ENCODE peak calls at places on chromosomes 4 and X, in four cellular contexts. One of them, this sample, is unnamed.

GRCh38 chr4:1727117-1728031 is 6.1 kb downstream of the TACC3 start:
- DNase-seq in cardiac fibroblast: peak; percentile 79
- DNase-seq in activated T-helper 1 cell treated with anti-CD3 and anti-CD28 coated beads, Interleukin-2, amount 50 U/mL, for 16 hours: no peak
- DNase-seq in GM13976: no peak
- DNase-seq in this sample: no peak

GRCh38 chrX:97842468-97843199 is 958.9 kb downstream of the RPA4 start:
- DNase-seq in GM13976: peak; percentile 5
- DNase-seq in cardiac fibroblast: no peak
- DNase-seq in activated T-helper 1 cell treated with anti-CD3 and anti-CD28 coated beads, Interleukin-2, amount 50 U/mL, for 16 hours: no peak
- DNase-seq in this sample: no peak

GRCh38 chr4:170242471-170242870 is 152.7 kb upstream of the AADAT start:
- DNase-seq in GM13976: no peak
- DNase-seq in cardiac fibroblast: no peak
- DNase-seq in activated T-helper 1 cell treated with anti-CD3 and anti-CD28 coated beads, Interleukin-2, amount 50 U/mL, for 16 hours: no peak
- DNase-seq in this sample: no peak

GRCh38 chr4:183099537-183100297 is 660 bp downstream of the WWC2 start:
- DNase-seq in activated T-helper 1 cell treated with anti-CD3 and anti-CD28 coated beads, Interleukin-2, amount 50 U/mL, for 16 hours: no peak
- DNase-seq in GM13976: peak; percentile 31
- DNase-seq in cardiac fibroblast: no peak
- DNase-seq in this sample: no peak

GRCh38 chrX:117707948-117708743 is 408.5 kb downstream of the KLHL13 start:
- DNase-seq in cardiac fibroblast: no peak
- DNase-seq in activated T-helper 1 cell treated with anti-CD3 and anti-CD28 coated beads, Interleukin-2, amount 50 U/mL, for 16 hours: no peak
- DNase-seq in GM13976: no peak
- DNase-seq in this sample: no peak

GRCh38 chr4:30717208-30718020 is 2.8 kb upstream of the PCDH7 start:
- DNase-seq in activated T-helper 1 cell treated with anti-CD3 and anti-CD28 coated beads, Interleukin-2, amount 50 U/mL, for 16 hours: no peak
- DNase-seq in cardiac fibroblast: peak; percentile 72
- DNase-seq in GM13976: peak; percentile 55
- DNase-seq in this sample: no peak

GRCh38 chr4:2047781-2048581 is 11.1 kb upstream of the NAT8L start:
- DNase-seq in cardiac fibroblast: no peak
- DNase-seq in GM13976: no peak
- DNase-seq in activated T-helper 1 cell treated with anti-CD3 and anti-CD28 coated beads, Interleukin-2, amount 50 U/mL, for 16 hours: no peak
- DNase-seq in this sample: no peak

GRCh38 chr4:107931775-107932321 is 499 bp downstream of the CYP2U1 start:
- DNase-seq in activated T-helper 1 cell treated with anti-CD3 and anti-CD28 coated beads, Interleukin-2, amount 50 U/mL, for 16 hours: peak; percentile 8
- DNase-seq in GM13976: no peak
- DNase-seq in cardiac fibroblast: no peak
- DNase-seq in this sample: no peak

GRCh38 chr4:6032249-6033244 is 14.3 kb upstream of the C4orf50 start:
- DNase-seq in GM13976: no peak
- DNase-seq in activated T-helper 1 cell treated with anti-CD3 and anti-CD28 coated beads, Interleukin-2, amount 50 U/mL, for 16 hours: no peak
- DNase-seq in cardiac fibroblast: no peak
- DNase-seq in this sample: no peak

GRCh38 chr4:129358571-129358970 is 262.6 kb downstream of the C4orf33 start:
- DNase-seq in cardiac fibroblast: peak; percentile 68
- DNase-seq in GM13976: no peak
- DNase-seq in activated T-helper 1 cell treated with anti-CD3 and anti-CD28 coated beads, Interleukin-2, amount 50 U/mL, for 16 hours: no peak
- DNase-seq in this sample: no peak

GRCh38 chrX:40130207-40130606 is 32.4 kb upstream of the BCOR start:
- DNase-seq in activated T-helper 1 cell treated with anti-CD3 and anti-CD28 coated beads, Interleukin-2, amount 50 U/mL, for 16 hours: no peak
- DNase-seq in GM13976: no peak
- DNase-seq in cardiac fibroblast: peak; percentile 68
- DNase-seq in this sample: no peak

GRCh38 chr4:21697583-21697982 is 251.0 kb downstream of the KCNIP4 start:
- DNase-seq in GM13976: no peak
- DNase-seq in cardiac fibroblast: no peak
- DNase-seq in activated T-helper 1 cell treated with anti-CD3 and anti-CD28 coated beads, Interleukin-2, amount 50 U/mL, for 16 hours: no peak
- DNase-seq in this sample: no peak

GRCh38 chr4:3641501-3641900 is 109.3 kb upstream of the LRPAP1 start:
- DNase-seq in cardiac fibroblast: no peak
- DNase-seq in GM13976: no peak
- DNase-seq in activated T-helper 1 cell treated with anti-CD3 and anti-CD28 coated beads, Interleukin-2, amount 50 U/mL, for 16 hours: no peak
- DNase-seq in this sample: no peak

GRCh38 chr4:82482387-82482786 is 52.0 kb downstream of the ENOPH1 start:
- DNase-seq in cardiac fibroblast: no peak
- DNase-seq in activated T-helper 1 cell treated with anti-CD3 and anti-CD28 coated beads, Interleukin-2, amount 50 U/mL, for 16 hours: no peak
- DNase-seq in GM13976: no peak
- DNase-seq in this sample: no peak

GRCh38 chr4:75653845-75654503 is 19.2 kb downstream of the G3BP2 start:
- DNase-seq in GM13976: no peak
- DNase-seq in cardiac fibroblast: peak; percentile 64
- DNase-seq in activated T-helper 1 cell treated with anti-CD3 and anti-CD28 coated beads, Interleukin-2, amount 50 U/mL, for 16 hours: no peak
- DNase-seq in this sample: no peak

GRCh38 chr4:7769308-7769841 is 170.3 kb downstream of the AFAP1 start:
- DNase-seq in GM13976: no peak
- DNase-seq in activated T-helper 1 cell treated with anti-CD3 and anti-CD28 coated beads, Interleukin-2, amount 50 U/mL, for 16 hours: no peak
- DNase-seq in cardiac fibroblast: no peak
- DNase-seq in this sample: no peak

GRCh38 chr4:66604192-66604591 is 933.9 kb upstream of the EPHA5 start:
- DNase-seq in activated T-helper 1 cell treated with anti-CD3 and anti-CD28 coated beads, Interleukin-2, amount 50 U/mL, for 16 hours: no peak
- DNase-seq in cardiac fibroblast: no peak
- DNase-seq in GM13976: no peak
- DNase-seq in this sample: no peak

GRCh38 chrX:72347366-72347765 is 41.7 kb upstream of the CITED1 start:
- DNase-seq in cardiac fibroblast: peak; percentile 57
- DNase-seq in GM13976: no peak
- DNase-seq in activated T-helper 1 cell treated with anti-CD3 and anti-CD28 coated beads, Interleukin-2, amount 50 U/mL, for 16 hours: no peak
- DNase-seq in this sample: no peak

GRCh38 chr4:4461850-4462249 is 74.9 kb downstream of the NSG1 start:
- DNase-seq in GM13976: no peak
- DNase-seq in cardiac fibroblast: no peak
- DNase-seq in activated T-helper 1 cell treated with anti-CD3 and anti-CD28 coated beads, Interleukin-2, amount 50 U/mL, for 16 hours: peak; percentile 38
- DNase-seq in this sample: no peak